ENCODE peak calls at places on chromosomes 16 and 17, in five cellular contexts. G is BE2C, D is cardiac fibroblast, H is AG09309, K is AG10803. C is an unnamed sample.

GRCh38 chr16:23362460-23363317 is 60.6 kb downstream of the SCNN1B start:
- DNase-seq in D (no peak), G (no peak), K (no peak), H (no peak), C (no peak)

GRCh38 chr16:81468269-81468902 is 23.8 kb downstream of the CMIP start:
- DNase-seq in H (no peak), K (no peak), D (no peak), G (no peak), C (no peak)

GRCh38 chr17:6297960-6298359 is 137.0 kb downstream of the AIPL1 start:
- DNase-seq in D (no peak), K (no peak), G (no peak), H (no peak), C (no peak)

GRCh38 chr16:30585022-30585399 is 486 bp downstream of the ZNF785 start:
- DNase-seq in G (no peak), D (peak), H (no peak), K (peak), C (no peak)

GRCh38 chr16:48323783-48324775 is 61.1 kb downstream of the SIAH1 start:
- DNase-seq in K (peak), H (no peak), D (no peak), G (no peak), C (no peak)

GRCh38 chr17:76189247-76189646 is 48.2 kb upstream of the FOXJ1 start:
- DNase-seq in H (no peak), G (no peak), D (no peak), K (no peak), C (no peak)

GRCh38 chr17:33940769-33941168 is 314.3 kb upstream of the CCL2 start:
- DNase-seq in D (no peak), G (peak), H (no peak), K (no peak), C (no peak)

GRCh38 chr16:27251561-27252205 is 16.9 kb downstream of the NSMCE1 start:
- DNase-seq in H (no peak), D (no peak), G (no peak), K (no peak), C (no peak)

GRCh38 chr17:6716736-6717135 is 3.6 kb upstream of the SLC13A5 start:
- DNase-seq in G (no peak), K (no peak), D (no peak), H (no peak), C (no peak)

GRCh38 chr17:72515291-72516065 is 394.7 kb downstream of the SOX9 start:
- DNase-seq in K (no peak), H (no peak), D (peak), G (peak), C (peak)

GRCh38 chr17:520447-521167 is 168.0 kb upstream of the RPH3AL start:
- DNase-seq in K (no peak), H (no peak), G (no peak), D (peak), C (peak)

GRCh38 chr17:49501496-49501895 is 6.4 kb downstream of the NGFR start:
- DNase-seq in G (no peak), D (no peak), H (no peak), K (no peak), C (no peak)

GRCh38 chr17:78934681-78935418 is 9.7 kb upstream of the TIMP2 start:
- DNase-seq in D (peak), H (no peak), G (no peak), K (peak), C (no peak)

GRCh38 chr17:36459601-36460000 is 26.9 kb upstream of the ZNHIT3 start:
- DNase-seq in G (no peak), D (no peak), H (no peak), K (no peak), C (no peak)

GRCh38 chr17:15404116-15404730 is 62.8 kb upstream of the TEKT3 start:
- DNase-seq in G (peak), D (peak), H (no peak), K (peak), C (peak)

GRCh38 chr17:34291721-34292348 is 6.3 kb downstream of the CCL11 start:
- DNase-seq in D (no peak), H (no peak), K (no peak), G (no peak), C (no peak)

DNA sequence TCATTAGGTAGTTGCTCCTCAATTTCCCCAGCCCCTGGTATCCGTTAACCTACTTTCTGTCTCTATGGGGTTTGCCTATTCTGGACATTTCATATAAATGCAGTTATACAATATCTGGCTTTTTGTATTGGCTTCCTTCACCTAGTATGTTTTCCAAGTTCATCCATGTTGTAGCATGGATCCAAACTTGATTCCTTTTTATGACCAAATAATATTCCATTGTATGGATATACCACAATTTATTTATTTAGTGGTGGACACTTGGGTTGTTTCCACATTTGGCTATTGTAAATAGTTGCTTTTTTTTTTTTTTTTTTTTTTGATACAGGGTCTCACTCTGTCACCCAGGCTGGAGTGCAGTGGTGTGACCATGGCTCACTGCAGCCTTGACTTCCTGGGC is 15.9 kb downstream of the EPN2 start:
- DNase-seq in D (no peak), G (no peak), K (no peak), H (no peak), C (no peak)
- H3K4me3 ChIP-seq in D (no peak), G (no peak), K (no peak), H (no peak), C (no peak)

GRCh38 chr16:83968891-83969672 is 1.0 kb downstream of the NECAB2 start:
- DNase-seq in K (no peak), H (no peak), D (no peak), G (no peak), C (no peak)

GRCh38 chr16:83968483-83968865 is 430 bp downstream of the NECAB2 start:
- DNase-seq in K (no peak), G (no peak), D (no peak), H (no peak), C (no peak)

GRCh38 chr16:83966153-83966696 is 1.8 kb upstream of the NECAB2 start:
- DNase-seq in K (no peak), D (no peak), G (no peak), H (no peak), C (no peak)

GRCh38 chr16:83967091-83967490 is 953 bp upstream of the NECAB2 start:
- DNase-seq in G (no peak), D (no peak), K (no peak), H (no peak), C (no peak)

GRCh38 chr16:83967838-83968482 is at the start of gene NECAB2:
- DNase-seq in K (peak), G (peak), H (no peak), D (peak), C (no peak)
- TF ChIP-seq CTCF in K (peak), G (peak), H (peak), D (peak), C (peak)

GRCh38 chr16:87636050-87636684 is 33.9 kb downstream of the JPH3 start:
- DNase-seq in D (peak), K (peak), G (peak), H (peak), C (peak)
- H3K4me3 ChIP-seq in D (peak), K (peak), G (peak), H (no peak), C (no peak)

GRCh38 chr17:32802306-32802705 is 74.6 kb downstream of the MYO1D start:
- DNase-seq in H (no peak), K (no peak), G (no peak), D (no peak), C (no peak)

GRCh38 chr17:32806646-32807045 is 70.3 kb downstream of the MYO1D start:
- DNase-seq in H (no peak), D (no peak), G (no peak), K (no peak), C (no peak)

GRCh38 chr17:32807577-32807976 is 69.3 kb downstream of the MYO1D start:
- DNase-seq in K (peak), H (no peak), D (no peak), G (no peak), C (no peak)

GRCh38 chr17:32803544-32803943 is 73.4 kb downstream of the MYO1D start:
- DNase-seq in G (no peak), K (peak), D (peak), H (no peak), C (no peak)

GRCh38 chr17:32805029-32805976 is 71.6 kb downstream of the MYO1D start:
- DNase-seq in D (no peak), G (no peak), K (no peak), H (no peak), C (no peak)
- TF ChIP-seq CTCF in D (no peak), G (no peak), K (no peak), H (no peak), C (no peak)

GRCh38 chr17:45253879-45254278 is 8.0 kb downstream of the SPATA32 start:
- DNase-seq in G (no peak), K (no peak), D (no peak), H (no peak), C (no peak)

GRCh38 chr17:45255358-45255757 is 6.5 kb downstream of the SPATA32 start:
- DNase-seq in D (no peak), K (no peak), G (no peak), H (no peak), C (no peak)

GRCh38 chr17:45260204-45260783 is 1.6 kb downstream of the SPATA32 start:
- DNase-seq in G (no peak), H (no peak), K (no peak), D (no peak), C (no peak)

GRCh38 chr17:45256114-45256966 is 5.6 kb downstream of the SPATA32 start:
- DNase-seq in D (no peak), H (no peak), G (no peak), K (no peak), C (no peak)

GRCh38 chr17:45257115-45257514 is 4.8 kb downstream of the SPATA32 start:
- DNase-seq in H (no peak), K (no peak), D (no peak), G (no peak), C (no peak)
- H3K4me3 ChIP-seq in H (no peak), K (no peak), D (no peak), G (no peak), C (no peak)

GRCh38 chr16:19474617-19475016 is 47.3 kb downstream of the GDE1 start:
- DNase-seq in D (no peak), K (no peak), H (no peak), G (no peak), C (no peak)
- TF ChIP-seq CTCF in D (no peak), K (no peak), H (no peak), G (no peak), C (no peak)